ENCODE peak calls at places on chromosomes 7 and 10, in six cellular contexts. One of them, this sample, is unnamed.

GRCh38 chr10:13321576-13321975 is 21.7 kb upstream of the PHYH start:
- DNase-seq in neural crest cell: no peak
- DNase-seq in NCI-H1092: no peak
- DNase-seq in transverse colon: no peak
- DNase-seq in T-helper 9 cell: no peak
- DNase-seq in GM23338: no peak
- DNase-seq in this sample: no peak

GRCh38 chr7:16438988-16439387 is 17.6 kb upstream of the CRPPA start:
- DNase-seq in neural crest cell: no peak
- DNase-seq in NCI-H1092: no peak
- DNase-seq in transverse colon: no peak
- DNase-seq in T-helper 9 cell: no peak
- DNase-seq in GM23338: no peak
- DNase-seq in this sample: no peak

GRCh38 chr10:75739454-75740143 is 308.2 kb downstream of the LRMDA start:
- DNase-seq in neural crest cell: no peak
- DNase-seq in NCI-H1092: no peak
- DNase-seq in transverse colon: no peak
- DNase-seq in T-helper 9 cell: no peak
- DNase-seq in GM23338: no peak
- DNase-seq in this sample: no peak

GRCh38 chr7:157446322-157446721 is 109.5 kb downstream of the DNAJB6 start:
- DNase-seq in neural crest cell: no peak
- DNase-seq in NCI-H1092: no peak
- DNase-seq in transverse colon: no peak
- DNase-seq in T-helper 9 cell: no peak
- DNase-seq in GM23338: no peak
- DNase-seq in this sample: no peak

GRCh38 chr7:46068159-46068558 is 147.1 kb upstream of the IGFBP3 start:
- DNase-seq in neural crest cell: no peak
- DNase-seq in NCI-H1092: no peak
- DNase-seq in transverse colon: no peak
- DNase-seq in T-helper 9 cell: no peak
- DNase-seq in GM23338: no peak
- DNase-seq in this sample: no peak

GRCh38 chr7:80749270-80749669 is 110.8 kb downstream of the CD36 start:
- DNase-seq in neural crest cell: no peak
- DNase-seq in NCI-H1092: no peak
- DNase-seq in transverse colon: no peak
- DNase-seq in T-helper 9 cell: no peak
- DNase-seq in GM23338: no peak
- DNase-seq in this sample: no peak

GRCh38 chr10:12834116-12834515 is 167.4 kb downstream of the CCDC3 start:
- DNase-seq in neural crest cell: no peak
- DNase-seq in NCI-H1092: no peak
- DNase-seq in transverse colon: no peak
- DNase-seq in T-helper 9 cell: no peak
- DNase-seq in GM23338: no peak
- DNase-seq in this sample: no peak

GRCh38 chr10:92695679-92696605 is 6.2 kb downstream of the HHEX start:
- DNase-seq in neural crest cell: no peak
- DNase-seq in NCI-H1092: no peak
- DNase-seq in transverse colon: no peak
- DNase-seq in T-helper 9 cell: no peak
- DNase-seq in GM23338: peak; percentile 56
- DNase-seq in this sample: no peak

GRCh38 chr10:110138197-110138812 is 69.1 kb upstream of the MXI1 start:
- DNase-seq in neural crest cell: no peak
- DNase-seq in NCI-H1092: peak; percentile 34
- DNase-seq in transverse colon: no peak
- DNase-seq in T-helper 9 cell: no peak
- DNase-seq in GM23338: peak; percentile 92
- DNase-seq in this sample: peak; percentile 1

GRCh38 chr10:109920011-109920410 is 3.3 kb downstream of the XPNPEP1 start:
- DNase-seq in neural crest cell: no peak
- DNase-seq in NCI-H1092: no peak
- DNase-seq in transverse colon: no peak
- DNase-seq in T-helper 9 cell: no peak
- DNase-seq in GM23338: no peak
- DNase-seq in this sample: no peak

GRCh38 chr10:17787087-17787942 is 21.8 kb upstream of the MRC1 start:
- DNase-seq in neural crest cell: no peak
- DNase-seq in NCI-H1092: no peak
- DNase-seq in transverse colon: no peak
- DNase-seq in T-helper 9 cell: no peak
- DNase-seq in GM23338: peak; percentile 71
- DNase-seq in this sample: no peak

GRCh38 chr7:137142376-137142775 is 201.2 kb downstream of the PTN start:
- DNase-seq in neural crest cell: no peak
- DNase-seq in NCI-H1092: no peak
- DNase-seq in transverse colon: no peak
- DNase-seq in T-helper 9 cell: no peak
- DNase-seq in GM23338: no peak
- DNase-seq in this sample: no peak